ENCODE peak calls at places on chromosomes 4 and X, in four cellular contexts. Z, U, W and K are unnamed samples.

GRCh38 chr4:77893451-77893850 is 30.8 kb downstream of the MRPL1 start:
- DNase-seq in U (no peak), W (no peak), Z (no peak), K (no peak)

GRCh38 chr4:120517966-120518365 is 404.6 kb downstream of the PRDM5 start:
- DNase-seq in W (no peak), Z (peak; percentile 24), U (peak; percentile 56), K (peak; percentile 10)

GRCh38 chrX:3960952-3961351 is 247.5 kb upstream of the PRKX start:
- DNase-seq in W (no peak), U (no peak), Z (no peak), K (no peak)

GRCh38 chrX:15468036-15468435 is 25.1 kb downstream of the PIR start:
- DNase-seq in W (peak; percentile 28), Z (peak; percentile 22), U (peak; percentile 69), K (peak; percentile 15)

GRCh38 chr4:101655847-101656246 is 134.7 kb upstream of the BANK1 start:
- DNase-seq in U (no peak), W (no peak), Z (no peak), K (no peak)

GRCh38 chrX:79592259-79592658 is 225.1 kb upstream of the ITM2A start:
- DNase-seq in U (no peak), Z (no peak), W (no peak), K (no peak)

GRCh38 chr4:163902417-163902816 is 407.9 kb downstream of the TMA16 start:
- DNase-seq in Z (no peak), W (no peak), U (no peak), K (no peak)

GRCh38 chrX:108734426-108734825 is 1.9 kb downstream of the IRS4 start:
- DNase-seq in W (no peak), U (peak; percentile 60), Z (no peak), K (no peak)

GRCh38 chr4:171583790-171584189 is 229.4 kb upstream of the GALNTL6 start:
- DNase-seq in U (no peak), Z (no peak), W (no peak), K (no peak)

GRCh38 chr4:117588771-117589170 is 445.5 kb upstream of the NDST3 start:
- DNase-seq in W (no peak), U (no peak), Z (no peak), K (no peak)

GRCh38 chrX:130174051-130174704 is 2.4 kb downstream of the RAB33A start:
- DNase-seq in Z (peak; percentile 66), W (no peak), U (peak; percentile 85), K (peak; percentile 5)

GRCh38 chr4:2094545-2094944 is 35.4 kb downstream of the NAT8L start:
- DNase-seq in W (no peak), U (no peak), Z (no peak), K (no peak)

GRCh38 chr4:28490669-28491068 is 1630.0 kb downstream of the STIM2 start:
- DNase-seq in Z (no peak), W (no peak), U (no peak), K (no peak)

GRCh38 chrX:100654256-100654655 is 10.3 kb downstream of the SRPX2 start:
- DNase-seq in U (no peak), Z (no peak), W (no peak), K (no peak)

GRCh38 chr4:22070256-22070655 is 121.7 kb upstream of the KCNIP4 start:
- DNase-seq in W (no peak), U (no peak), Z (no peak), K (no peak)

GRCh38 chr4:158033416-158033863 is 139.4 kb downstream of the GASK1B start:
- DNase-seq in W (no peak), U (peak; percentile 30), Z (no peak), K (no peak)

GRCh38 chr4:98928131-98928504 is 815 bp downstream of the EIF4E start:
- DNase-seq in Z (peak; percentile 74), U (peak; percentile 92), W (peak; percentile 55), K (peak; percentile 48)

GRCh38 chr4:183266386-183266785 is 53.7 kb downstream of the CLDN22 start:
- DNase-seq in Z (no peak), W (no peak), U (peak; percentile 4), K (no peak)

GRCh38 chrX:19672211-19672814 is 157.0 kb upstream of the MAP3K15 start:
- DNase-seq in U (no peak), W (no peak), Z (no peak), K (no peak)

GRCh38 chr4:163193717-163194116 is 27.0 kb upstream of the NAF1 start:
- DNase-seq in W (no peak), Z (no peak), U (no peak), K (no peak)

GRCh38 chr4:20773144-20773997 is 73.1 kb downstream of the PACRGL start:
- DNase-seq in Z (peak; percentile 22), U (no peak), W (no peak), K (no peak)

GRCh38 chr4:7691061-7691460 is 248.6 kb downstream of the AFAP1 start:
- DNase-seq in Z (no peak), U (peak; percentile 60), W (no peak), K (no peak)

GRCh38 chr4:72971572-72971971 is 97.9 kb downstream of the COX18 start:
- DNase-seq in Z (no peak), U (no peak), W (no peak), K (no peak)

GRCh38 chrX:49220100-49220499 is 13.0 kb downstream of the CACNA1F start:
- DNase-seq in W (no peak), U (no peak), Z (no peak), K (no peak)

GRCh38 chrX:54184474-54184873 is 1.4 kb upstream of the FAM120C start:
- DNase-seq in Z (no peak), U (no peak), W (no peak), K (no peak)

GRCh38 chrX:27883468-27884092 is 75.8 kb downstream of the MAGEB10 start:
- DNase-seq in Z (no peak), W (no peak), U (no peak), K (no peak)

GRCh38 chr4:7938513-7939376 is 916 bp downstream of the AFAP1 start:
- DNase-seq in U (peak; percentile 88), Z (peak; percentile 41), W (no peak), K (no peak)

GRCh38 chr4:152102184-152103000 is 341.6 kb upstream of the GATB start:
- DNase-seq in U (no peak), Z (no peak), W (no peak), K (no peak)

GRCh38 chr4:7340553-7341433 is 93.9 kb downstream of the PSAPL1 start:
- DNase-seq in W (no peak), Z (no peak), U (peak; percentile 84), K (no peak)

GRCh38 chrX:21740329-21741274 is 17.3 kb downstream of the SMPX start:
- DNase-seq in W (peak; percentile 32), Z (peak; percentile 48), U (no peak), K (no peak)

GRCh38 chrX:81174286-81174685 is 27.4 kb downstream of the HMGN5 start:
- DNase-seq in U (peak; percentile 62), Z (no peak), W (no peak), K (no peak)
- TF ChIP-seq CTCF in U (peak; percentile 30), Z (peak; percentile 36), W (no peak), K (peak; percentile 21)

DNA sequence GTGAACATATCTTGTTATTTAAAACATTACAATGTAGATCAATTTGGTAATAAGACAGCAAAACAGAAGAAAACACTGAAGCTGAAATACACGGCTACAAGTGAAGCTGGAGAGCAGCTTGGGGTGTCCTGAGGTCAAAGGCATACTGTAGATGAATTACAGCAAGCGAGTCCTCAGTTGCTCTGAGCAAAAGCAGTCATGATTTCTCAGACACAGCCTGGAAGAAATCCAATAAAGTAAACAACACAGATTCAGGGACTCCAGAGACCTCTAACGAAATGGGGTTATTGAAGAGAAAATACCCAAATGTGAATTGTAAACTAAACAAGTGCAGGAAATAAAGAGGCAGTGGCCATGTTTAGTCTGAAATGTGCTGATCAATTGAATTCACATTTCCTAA is 324.4 kb downstream of the CAMK2D start:
- DNase-seq in U (no peak), Z (no peak), W (no peak), K (no peak)
- H3K27ac ChIP-seq in U (peak overlapping the region; percentile 88), Z (peak overlapping the region; percentile 59), W (peak overlapping the region; percentile 21), K (peak overlapping the region; percentile 69)

GRCh38 chr4:169934794-169935400 is 91.3 kb downstream of the MFAP3L start:
- DNase-seq in U (no peak), W (no peak), Z (no peak), K (no peak)

GRCh38 chr4:169945636-169946035 is 80.6 kb downstream of the MFAP3L start:
- DNase-seq in W (no peak), U (no peak), Z (no peak), K (no peak)

GRCh38 chr4:169941141-169941540 is 85.1 kb downstream of the MFAP3L start:
- DNase-seq in U (no peak), W (no peak), Z (no peak), K (no peak)

GRCh38 chr4:169940460-169940859 is 85.7 kb downstream of the MFAP3L start:
- DNase-seq in U (no peak), W (no peak), Z (no peak), K (no peak)
- TF ChIP-seq CTCF in U (no peak), W (no peak), Z (no peak), K (no peak)

GRCh38 chr4:25970691-25971427 is 56.8 kb downstream of the SMIM20 start:
- DNase-seq in Z (no peak), W (no peak), U (peak; percentile 84), K (no peak)
- H3K27ac ChIP-seq in Z (no peak overlapping the region), W (no peak overlapping the region), U (no peak overlapping the region), K (peak overlapping the region; percentile 44)

GRCh38 chr4:82842593-82842992 is 44.0 kb upstream of the SCD5 start:
- DNase-seq in U (peak; percentile 27), Z (no peak), W (no peak), K (no peak)
- TF ChIP-seq CTCF in U (peak; percentile 48), Z (no peak), W (no peak), K (no peak)

DNA sequence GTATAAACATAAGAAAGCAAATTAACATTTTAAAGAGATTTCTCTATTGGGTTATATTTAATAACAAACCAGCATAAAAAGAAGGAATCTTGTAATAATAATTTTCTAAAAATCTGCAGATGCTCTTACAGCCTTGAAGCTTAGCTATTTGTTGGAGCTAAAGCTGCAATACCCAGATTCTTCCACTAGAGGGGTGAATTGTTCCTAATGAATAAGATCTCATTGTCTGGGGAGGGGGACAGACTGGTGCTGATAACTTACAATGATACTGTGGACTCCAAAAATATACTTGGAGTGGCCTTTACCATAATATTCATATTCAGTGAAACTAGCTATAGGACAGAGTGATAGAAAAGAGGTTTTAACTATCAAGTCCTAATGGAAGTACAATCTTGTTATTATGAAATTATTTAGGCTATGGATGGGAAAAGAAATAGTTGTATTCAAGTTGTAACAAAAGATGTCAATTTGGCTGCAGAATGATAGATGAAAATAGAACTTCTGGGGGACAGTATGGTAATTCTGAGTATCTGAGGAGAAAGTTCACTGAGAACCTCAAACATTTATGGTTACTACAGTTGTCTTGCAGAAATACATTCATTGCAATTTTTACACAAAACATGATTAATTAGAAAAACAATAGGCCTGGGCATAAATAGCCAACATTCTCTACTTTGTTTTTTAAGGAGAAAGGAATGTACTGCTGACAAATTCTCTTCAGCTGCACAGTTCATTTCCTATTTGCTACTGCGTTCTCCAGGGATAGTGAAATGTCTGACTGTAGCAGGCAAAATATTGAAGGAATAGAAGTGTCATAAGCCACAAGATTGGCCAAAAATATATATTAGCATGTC is 443.3 kb downstream of the GBA3 start:
- DNase-seq in W (no peak), Z (no peak), U (peak; percentile 69), K (no peak)
- H3K27ac ChIP-seq in W (no peak overlapping the region), Z (no peak overlapping the region), U (no peak overlapping the region), K (no peak overlapping the region)